ENCODE peak calls at places on chromosomes 3 and 15, in four cellular contexts. F, L, C and E are unnamed samples.

GRCh38 chr3:129485681-129486056 is 42.8 kb upstream of the RHO start:
- DNase-seq in F (no peak), L (no peak), C (no peak), E (peak)

GRCh38 chr15:98884894-98885293 is 122.7 kb downstream of the PGPEP1L start:
- DNase-seq in L (no peak), C (no peak), F (no peak), E (no peak)

GRCh38 chr3:186057594-186057993 is 51.3 kb downstream of the ETV5 start:
- DNase-seq in L (no peak), C (no peak), F (no peak), E (peak)

GRCh38 chr3:119161240-119161639 is 12.2 kb upstream of the UPK1B start:
- DNase-seq in L (no peak), F (no peak), C (no peak), E (peak)

GRCh38 chr3:69236808-69237707 is 114.7 kb upstream of the LMOD3 start:
- DNase-seq in L (no peak), C (no peak), F (no peak), E (no peak)

GRCh38 chr3:145370870-145371269 is 790.1 kb downstream of the PLOD2 start:
- DNase-seq in F (no peak), L (no peak), C (no peak), E (no peak)

GRCh38 chr3:88912294-88913014 is 195.0 kb upstream of the EPHA3 start:
- DNase-seq in L (no peak), F (no peak), C (no peak), E (no peak)

GRCh38 chr3:39189150-39189510 is 3.3 kb downstream of the XIRP1 start:
- DNase-seq in F (no peak), C (no peak), L (no peak), E (no peak)

DNA sequence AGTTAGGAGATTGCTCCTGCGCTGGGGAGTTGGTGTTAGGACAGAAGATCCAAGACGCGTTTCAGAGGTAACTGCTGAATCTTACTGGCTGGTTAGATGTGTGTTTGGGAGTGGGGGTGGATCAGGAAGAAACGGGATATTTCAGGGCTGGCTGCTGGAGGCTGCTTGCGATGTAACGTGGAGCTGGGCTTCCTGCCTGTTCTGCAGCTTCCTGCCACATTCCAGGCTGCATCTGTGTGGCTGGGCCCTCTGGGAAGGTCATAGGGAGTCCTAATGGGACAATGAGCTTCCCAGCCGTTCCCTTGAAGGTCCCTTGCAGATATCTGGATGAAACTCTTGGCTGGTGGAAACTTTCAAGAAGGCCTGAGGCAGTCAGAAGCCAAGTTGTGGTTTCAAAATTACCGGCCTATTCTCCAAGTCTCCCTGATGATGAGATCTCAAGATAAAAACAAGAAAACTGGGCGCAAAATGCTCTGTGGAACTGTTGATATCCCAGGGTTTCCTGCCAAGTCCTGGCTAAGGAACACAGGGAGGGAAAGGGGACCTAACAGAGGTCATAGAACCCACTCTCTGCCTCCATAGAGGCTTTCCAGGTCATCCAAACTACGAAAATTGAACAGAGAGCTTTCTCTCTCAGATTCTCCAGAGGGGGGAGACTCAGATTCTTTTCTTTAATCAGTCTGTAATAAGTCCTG is 67.0 kb downstream of the NOX5 start:
- DNase-seq in F (no peak), C (no peak), L (no peak), E (peak)
- TF ChIP-seq MAZ in F (no peak), C (no peak), L (no peak), E (no peak)

GRCh38 chr15:67827561-67828378 is 2.5 kb downstream of the SKOR1 start:
- DNase-seq in C (no peak), F (no peak), L (no peak), E (no peak)

GRCh38 chr15:67824900-67825879 is at the start of gene SKOR1:
- DNase-seq in F (no peak), L (no peak), C (peak), E (peak)

GRCh38 chr15:67828379-67828968 is 3.2 kb downstream of the SKOR1 start:
- DNase-seq in C (no peak), F (no peak), L (no peak), E (no peak)

GRCh38 chr15:67825880-67826716 is 789 bp downstream of the SKOR1 start:
- DNase-seq in L (no peak), C (no peak), F (no peak), E (no peak)

GRCh38 chr15:67826717-67827560 is 1.6 kb downstream of the SKOR1 start:
- DNase-seq in F (no peak), L (no peak), C (no peak), E (no peak)
- H3K27ac ChIP-seq in F (no peak), L (no peak), C (no peak), E (no peak)

DNA sequence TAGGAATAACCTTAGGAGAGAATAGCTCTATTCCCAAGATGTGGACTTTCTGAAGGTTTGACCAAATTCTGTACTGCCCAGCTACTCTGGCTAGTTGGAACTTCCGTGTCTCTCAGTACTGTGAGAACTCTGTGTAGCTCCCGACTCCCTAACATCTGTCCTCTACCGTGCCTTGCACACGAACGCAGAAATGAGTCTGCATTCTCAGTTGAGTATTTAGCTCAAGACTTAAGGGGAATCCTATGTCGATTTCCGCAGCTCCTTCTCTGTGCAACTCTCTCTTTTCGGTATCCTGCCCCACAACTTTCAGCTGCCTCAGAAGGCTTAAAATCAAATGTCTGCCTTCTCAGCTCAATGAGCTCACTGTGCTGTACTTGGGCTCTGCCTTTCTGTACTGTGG is 86.7 kb upstream of the EPHB3 start:
- DNase-seq in C (no peak), F (no peak), L (no peak), E (no peak)
- TF ChIP-seq MAZ in C (no peak), F (no peak), L (no peak), E (no peak)

DNA sequence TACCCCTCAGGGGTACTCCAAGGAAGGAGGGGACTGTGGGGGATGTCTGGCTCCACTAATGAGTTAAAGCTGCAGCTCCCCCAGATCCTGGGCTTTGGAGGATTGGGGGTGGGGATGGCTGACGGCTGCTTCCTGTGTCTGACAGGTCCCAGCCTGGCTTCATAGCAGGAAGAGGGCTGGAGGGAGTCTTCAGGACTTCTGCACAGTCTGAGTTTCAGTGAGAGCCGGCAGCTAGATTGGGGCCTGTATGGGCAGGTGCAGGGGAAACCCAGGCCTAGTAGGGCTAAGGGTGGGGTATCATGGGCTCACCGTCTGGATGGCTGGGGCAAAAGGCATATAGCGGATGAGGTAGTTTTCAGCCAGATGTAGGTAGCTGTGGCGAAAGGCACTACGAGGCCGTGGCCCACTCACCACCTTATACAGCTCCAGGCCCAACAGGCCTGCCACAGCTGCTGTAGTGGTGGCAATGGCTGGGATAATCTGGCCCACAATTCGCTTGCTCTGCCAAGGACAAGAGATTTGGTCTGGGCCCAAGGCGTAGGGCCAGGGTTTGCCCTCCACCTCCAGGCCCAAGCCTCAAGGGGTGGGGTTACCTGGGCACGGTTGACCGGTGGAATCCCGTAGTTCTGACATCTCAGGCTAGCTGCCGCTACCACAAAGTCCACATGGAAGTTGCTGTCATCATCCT is 4.5 kb downstream of the INKA1 start:
- DNase-seq in L (no peak), C (no peak), F (no peak), E (no peak)
- H3K27ac ChIP-seq in L (no peak), C (peak), F (no peak), E (peak)

GRCh38 chr15:74308643-74308945 is 58.9 kb downstream of the CYP11A1 start:
- DNase-seq in C (no peak), F (no peak), L (no peak), E (no peak)
- TF ChIP-seq MAZ in C (no peak), F (no peak), L (no peak), E (no peak)